ENCODE peak calls at places on chromosomes 7 and 10, in eight cellular contexts. I, J, M, R, V, Q, L and X are unnamed samples.

GRCh38 chr7:24419070-24419469 is 135.1 kb downstream of the NPY start:
- DNase-seq in I (no peak), J (peak; percentile 4), M (no peak), R (no peak), V (no peak), Q (no peak), L (peak; percentile 6), X (no peak)

GRCh38 chr7:131753620-131754222 is 197.3 kb upstream of the PODXL start:
- DNase-seq in I (no peak), J (peak; percentile 4), M (no peak), R (no peak), V (no peak), Q (no peak), L (no peak), X (no peak)

GRCh38 chr7:66078067-66078466 is 2.4 kb downstream of the ASL start:
- DNase-seq in I (no peak), J (no peak), M (no peak), R (no peak), V (no peak), Q (no peak), L (no peak), X (no peak)

GRCh38 chr7:90857595-90857994 is 261.5 kb downstream of the CDK14 start:
- DNase-seq in I (no peak), J (no peak), M (no peak), R (no peak), V (no peak), Q (no peak), L (no peak), X (no peak)

GRCh38 chr7:94909023-94909466 is 1.7 kb downstream of the PPP1R9A start:
- DNase-seq in I (no peak), J (no peak), M (no peak), R (no peak), V (no peak), Q (no peak), L (no peak), X (no peak)

GRCh38 chr10:108631332-108631731 is 1292.0 kb downstream of the XPNPEP1 start:
- DNase-seq in I (no peak), J (no peak), M (no peak), R (no peak), V (no peak), Q (no peak), L (no peak), X (no peak)

GRCh38 chr10:58048936-58049335 is 218.8 kb downstream of the IPMK start:
- DNase-seq in I (no peak), J (no peak), M (no peak), R (no peak), V (no peak), Q (no peak), L (no peak), X (no peak)

GRCh38 chr7:105353752-105354328 is 34.9 kb downstream of the SRPK2 start:
- DNase-seq in I (no peak), J (peak; percentile 80), M (no peak), R (no peak), V (no peak), Q (peak; percentile 35), L (no peak), X (peak; percentile 55)

GRCh38 chr10:77456414-77456813 is 181.2 kb downstream of the KCNMA1 start:
- DNase-seq in I (no peak), J (no peak), M (no peak), R (no peak), V (no peak), Q (no peak), L (no peak), X (no peak)

GRCh38 chr7:29639887-29640600 is 76.4 kb downstream of the PRR15 start:
- DNase-seq in I (no peak), J (no peak), M (no peak), R (no peak), V (no peak), Q (no peak), L (no peak), X (no peak)

GRCh38 chr7:73626814-73627213 is 2.5 kb upstream of the MLXIPL start:
- DNase-seq in I (no peak), J (peak; percentile 35), M (no peak), R (no peak), V (no peak), Q (no peak), L (peak; percentile 25), X (no peak)

GRCh38 chr10:27503498-27504006 is 552 bp upstream of the RAB18 start:
- DNase-seq in I (no peak), J (no peak), M (no peak), R (no peak), V (no peak), Q (no peak), L (no peak), X (no peak)

GRCh38 chr10:118754132-118754555 is 626 bp downstream of the CACUL1 start:
- DNase-seq in I (peak; percentile 26), J (peak; percentile 37), M (no peak), R (peak; percentile 11), V (no peak), Q (peak; percentile 30), L (peak; percentile 52), X (no peak)

GRCh38 chr7:37756797-37757551 is 73.4 kb downstream of the GPR141 start:
- DNase-seq in I (no peak), J (no peak), M (no peak), R (no peak), V (no peak), Q (no peak), L (no peak), X (no peak)

GRCh38 chr7:1664711-1665591 is 5.1 kb upstream of the ELFN1 start:
- DNase-seq in I (peak; percentile 45), J (peak; percentile 65), M (no peak), R (peak; percentile 50), V (peak; percentile 17), Q (peak; percentile 52), L (peak; percentile 47), X (no peak)

GRCh38 chr7:134919240-134919641 is 67.1 kb upstream of the AGBL3 start:
- DNase-seq in I (no peak), J (no peak), M (no peak), R (no peak), V (no peak), Q (no peak), L (peak; percentile 49), X (peak; percentile 47)

GRCh38 chr10:88045116-88045515 is 181.7 kb downstream of the PTEN start:
- DNase-seq in I (no peak), J (no peak), M (no peak), R (no peak), V (no peak), Q (peak; percentile 92), L (no peak), X (no peak)

GRCh38 chr7:158710651-158711102 is 6.1 kb upstream of the NCAPG2 start:
- DNase-seq in I (no peak), J (peak; percentile 98), M (peak; percentile 77), R (no peak), V (no peak), Q (peak; percentile 91), L (peak; percentile 48), X (no peak)

GRCh38 chr7:154899893-154900292 is 103.0 kb downstream of the PAXIP1 start:
- DNase-seq in I (no peak), J (no peak), M (no peak), R (no peak), V (no peak), Q (no peak), L (no peak), X (no peak)

GRCh38 chr7:137423321-137423720 is 79.8 kb upstream of the PTN start:
- DNase-seq in I (no peak), J (no peak), M (peak; percentile 21), R (no peak), V (no peak), Q (peak; percentile 76), L (no peak), X (peak; percentile 41)

GRCh38 chr7:79407351-79407750 is 46.1 kb downstream of the MAGI2 start:
- DNase-seq in I (no peak), J (peak; percentile 26), M (no peak), R (no peak), V (no peak), Q (no peak), L (no peak), X (no peak)

GRCh38 chr7:30396379-30396778 is 82.2 kb downstream of the NOD1 start:
- DNase-seq in I (no peak), J (peak; percentile 15), M (no peak), R (no peak), V (no peak), Q (no peak), L (no peak), X (no peak)

GRCh38 chr7:20828947-20829346 is 42.3 kb upstream of the SP8 start:
- DNase-seq in I (no peak), J (no peak), M (no peak), R (no peak), V (no peak), Q (no peak), L (no peak), X (no peak)

GRCh38 chr10:61836888-61837747 is 64.4 kb upstream of the ARID5B start:
- DNase-seq in I (no peak), J (peak; percentile 62), M (no peak), R (no peak), V (no peak), Q (peak; percentile 95), L (peak; percentile 82), X (no peak)

GRCh38 chr7:127946847-127947246 is 84.4 kb downstream of the LRRC4 start:
- DNase-seq in I (no peak), J (no peak), M (no peak), R (no peak), V (no peak), Q (peak; percentile 25), L (peak; percentile 53), X (no peak)

GRCh38 chr7:120724448-120724847 is 133.5 kb downstream of the TSPAN12 start:
- DNase-seq in I (no peak), J (no peak), M (no peak), R (no peak), V (no peak), Q (no peak), L (no peak), X (no peak)

GRCh38 chr7:55590517-55591281 is 18.4 kb upstream of the VOPP1 start:
- DNase-seq in I (no peak), J (no peak), M (no peak), R (no peak), V (no peak), Q (no peak), L (no peak), X (no peak)

GRCh38 chr10:369441-370221 is 234.4 kb downstream of the ZMYND11 start:
- DNase-seq in I (no peak), J (peak; percentile 52), M (peak; percentile 84), R (no peak), V (no peak), Q (peak; percentile 97), L (no peak), X (peak; percentile 32)

GRCh38 chr7:74173074-74173473 is 1.1 kb upstream of the EIF4H start:
- DNase-seq in I (no peak), J (no peak), M (no peak), R (no peak), V (no peak), Q (no peak), L (no peak), X (no peak)

GRCh38 chr10:103969857-103970627 is 3.1 kb downstream of the SLK start:
- DNase-seq in I (no peak), J (no peak), M (no peak), R (no peak), V (no peak), Q (no peak), L (no peak), X (no peak)

GRCh38 chr10:68073631-68074403 is 1.3 kb downstream of the HERC4 start:
- DNase-seq in I (no peak), J (peak; percentile 42), M (no peak), R (no peak), V (no peak), Q (no peak), L (peak; percentile 36), X (no peak)

GRCh38 chr7:326273-326672 is 36.3 kb downstream of the FOXL3 start:
- DNase-seq in I (no peak), J (no peak), M (no peak), R (no peak), V (no peak), Q (no peak), L (no peak), X (no peak)